ENCODE peak calls at places on chromosomes 2 and 18, in eight cellular contexts. One of them, this sample, is unnamed.

GRCh38 chr2:694174-694573 is 17.0 kb upstream of the TMEM18 start:
- DNase-seq in CD8-positive, alpha-beta memory T cell: no peak
- DNase-seq in NCI-H510A treated with DMSO at 0.1 percent for 48 hours: no peak
- DNase-seq in GM23248: no peak
- DNase-seq in nephron progenitor cell: no peak
- DNase-seq in D341Med: no peak
- DNase-seq in HEK293T: no peak
- DNase-seq in effector CD8-positive, alpha-beta T cell: no peak
- DNase-seq in this sample: no peak

GRCh38 chr2:232349946-232350635 is 28.5 kb upstream of the ALPP start:
- DNase-seq in nephron progenitor cell: no peak
- DNase-seq in GM23248: no peak
- DNase-seq in effector CD8-positive, alpha-beta T cell: no peak
- DNase-seq in D341Med: no peak
- DNase-seq in NCI-H510A treated with DMSO at 0.1 percent for 48 hours: no peak
- DNase-seq in HEK293T: no peak
- DNase-seq in CD8-positive, alpha-beta memory T cell: no peak
- DNase-seq in this sample: no peak

GRCh38 chr2:126796931-126797621 is 101.6 kb upstream of the TEX51 start:
- DNase-seq in HEK293T: no peak
- DNase-seq in GM23248: no peak
- DNase-seq in NCI-H510A treated with DMSO at 0.1 percent for 48 hours: no peak
- DNase-seq in nephron progenitor cell: no peak
- DNase-seq in effector CD8-positive, alpha-beta T cell: no peak
- DNase-seq in CD8-positive, alpha-beta memory T cell: no peak
- DNase-seq in D341Med: no peak
- DNase-seq in this sample: no peak

GRCh38 chr2:16172324-16173175 is 232.2 kb downstream of the MYCN start:
- DNase-seq in GM23248: no peak
- DNase-seq in NCI-H510A treated with DMSO at 0.1 percent for 48 hours: no peak
- DNase-seq in nephron progenitor cell: no peak
- DNase-seq in effector CD8-positive, alpha-beta T cell: no peak
- DNase-seq in HEK293T: no peak
- DNase-seq in D341Med: no peak
- DNase-seq in CD8-positive, alpha-beta memory T cell: no peak
- DNase-seq in this sample: no peak

GRCh38 chr2:229910832-229911412 is 10.9 kb downstream of the TRIP12 start:
- DNase-seq in NCI-H510A treated with DMSO at 0.1 percent for 48 hours: peak; percentile 52
- DNase-seq in D341Med: peak; percentile 33
- DNase-seq in effector CD8-positive, alpha-beta T cell: no peak
- DNase-seq in GM23248: peak; percentile 22
- DNase-seq in nephron progenitor cell: no peak
- DNase-seq in HEK293T: peak; percentile 45
- DNase-seq in CD8-positive, alpha-beta memory T cell: peak; percentile 17
- DNase-seq in this sample: no peak

GRCh38 chr2:37600735-37601134 is 70.7 kb downstream of the CDC42EP3 start:
- DNase-seq in GM23248: no peak
- DNase-seq in HEK293T: no peak
- DNase-seq in CD8-positive, alpha-beta memory T cell: no peak
- DNase-seq in D341Med: no peak
- DNase-seq in effector CD8-positive, alpha-beta T cell: no peak
- DNase-seq in NCI-H510A treated with DMSO at 0.1 percent for 48 hours: no peak
- DNase-seq in nephron progenitor cell: no peak
- DNase-seq in this sample: no peak

GRCh38 chr2:134513468-134513810 is 205.4 kb downstream of the TMEM163 start:
- DNase-seq in D341Med: no peak
- DNase-seq in CD8-positive, alpha-beta memory T cell: no peak
- DNase-seq in NCI-H510A treated with DMSO at 0.1 percent for 48 hours: no peak
- DNase-seq in HEK293T: no peak
- DNase-seq in GM23248: no peak
- DNase-seq in effector CD8-positive, alpha-beta T cell: no peak
- DNase-seq in nephron progenitor cell: no peak
- DNase-seq in this sample: no peak

GRCh38 chr18:9782073-9782857 is 74.2 kb downstream of the RAB31 start:
- DNase-seq in HEK293T: no peak
- DNase-seq in D341Med: no peak
- DNase-seq in effector CD8-positive, alpha-beta T cell: no peak
- DNase-seq in CD8-positive, alpha-beta memory T cell: no peak
- DNase-seq in nephron progenitor cell: no peak
- DNase-seq in NCI-H510A treated with DMSO at 0.1 percent for 48 hours: no peak
- DNase-seq in GM23248: peak; percentile 90
- DNase-seq in this sample: no peak

GRCh38 chr2:25270061-25270460 is 71.7 kb downstream of the DNMT3A start:
- DNase-seq in CD8-positive, alpha-beta memory T cell: no peak
- DNase-seq in D341Med: no peak
- DNase-seq in HEK293T: no peak
- DNase-seq in effector CD8-positive, alpha-beta T cell: no peak
- DNase-seq in nephron progenitor cell: no peak
- DNase-seq in NCI-H510A treated with DMSO at 0.1 percent for 48 hours: no peak
- DNase-seq in GM23248: no peak
- DNase-seq in this sample: no peak

GRCh38 chr2:112725545-112726457 is 5.0 kb downstream of the NT5DC4 start:
- DNase-seq in CD8-positive, alpha-beta memory T cell: no peak
- DNase-seq in effector CD8-positive, alpha-beta T cell: no peak
- DNase-seq in NCI-H510A treated with DMSO at 0.1 percent for 48 hours: no peak
- DNase-seq in HEK293T: no peak
- DNase-seq in nephron progenitor cell: no peak
- DNase-seq in GM23248: no peak
- DNase-seq in D341Med: no peak
- DNase-seq in this sample: peak; percentile 53

GRCh38 chr2:98908909-98909308 is 27.1 kb downstream of the CRACDL start:
- DNase-seq in GM23248: peak; percentile 61
- DNase-seq in NCI-H510A treated with DMSO at 0.1 percent for 48 hours: no peak
- DNase-seq in nephron progenitor cell: no peak
- DNase-seq in effector CD8-positive, alpha-beta T cell: no peak
- DNase-seq in D341Med: no peak
- DNase-seq in CD8-positive, alpha-beta memory T cell: no peak
- DNase-seq in HEK293T: no peak
- DNase-seq in this sample: no peak

GRCh38 chr2:231342111-231342711 is 53.3 kb upstream of the B3GNT7 start:
- DNase-seq in CD8-positive, alpha-beta memory T cell: no peak
- DNase-seq in nephron progenitor cell: no peak
- DNase-seq in effector CD8-positive, alpha-beta T cell: no peak
- DNase-seq in HEK293T: no peak
- DNase-seq in D341Med: no peak
- DNase-seq in NCI-H510A treated with DMSO at 0.1 percent for 48 hours: no peak
- DNase-seq in GM23248: no peak
- DNase-seq in this sample: peak; percentile 71

GRCh38 chr2:60707750-60708371 is 48.2 kb upstream of the PAPOLG start:
- DNase-seq in effector CD8-positive, alpha-beta T cell: no peak
- DNase-seq in GM23248: peak; percentile 70
- DNase-seq in CD8-positive, alpha-beta memory T cell: peak; percentile 29
- DNase-seq in NCI-H510A treated with DMSO at 0.1 percent for 48 hours: peak; percentile 38
- DNase-seq in HEK293T: peak; percentile 44
- DNase-seq in nephron progenitor cell: no peak
- DNase-seq in D341Med: peak; percentile 42
- DNase-seq in this sample: no peak

GRCh38 chr2:121974919-121975654 is 219.6 kb downstream of the TSN start:
- DNase-seq in nephron progenitor cell: peak; percentile 62
- DNase-seq in HEK293T: peak; percentile 71
- DNase-seq in NCI-H510A treated with DMSO at 0.1 percent for 48 hours: peak; percentile 87
- DNase-seq in effector CD8-positive, alpha-beta T cell: peak; percentile 1
- DNase-seq in D341Med: peak; percentile 70
- DNase-seq in GM23248: peak; percentile 85
- DNase-seq in CD8-positive, alpha-beta memory T cell: peak; percentile 53
- DNase-seq in this sample: no peak

GRCh38 chr2:126825306-126825705 is 73.4 kb upstream of the TEX51 start:
- DNase-seq in GM23248: no peak
- DNase-seq in CD8-positive, alpha-beta memory T cell: no peak
- DNase-seq in nephron progenitor cell: no peak
- DNase-seq in effector CD8-positive, alpha-beta T cell: no peak
- DNase-seq in HEK293T: no peak
- DNase-seq in NCI-H510A treated with DMSO at 0.1 percent for 48 hours: no peak
- DNase-seq in D341Med: no peak
- DNase-seq in this sample: no peak

GRCh38 chr2:203400805-203401585 is 72.8 kb downstream of the ABI2 start:
- DNase-seq in NCI-H510A treated with DMSO at 0.1 percent for 48 hours: no peak
- DNase-seq in HEK293T: no peak
- DNase-seq in CD8-positive, alpha-beta memory T cell: no peak
- DNase-seq in nephron progenitor cell: no peak
- DNase-seq in D341Med: no peak
- DNase-seq in effector CD8-positive, alpha-beta T cell: no peak
- DNase-seq in GM23248: peak; percentile 28
- DNase-seq in this sample: no peak

GRCh38 chr2:150168596-150168995 is 318.9 kb downstream of the RND3 start:
- DNase-seq in nephron progenitor cell: no peak
- DNase-seq in CD8-positive, alpha-beta memory T cell: no peak
- DNase-seq in D341Med: no peak
- DNase-seq in effector CD8-positive, alpha-beta T cell: no peak
- DNase-seq in GM23248: peak; percentile 45
- DNase-seq in HEK293T: no peak
- DNase-seq in NCI-H510A treated with DMSO at 0.1 percent for 48 hours: no peak
- DNase-seq in this sample: no peak

GRCh38 chr18:59512025-59512710 is 153.1 kb upstream of the LMAN1 start:
- DNase-seq in effector CD8-positive, alpha-beta T cell: no peak
- DNase-seq in GM23248: no peak
- DNase-seq in nephron progenitor cell: no peak
- DNase-seq in CD8-positive, alpha-beta memory T cell: no peak
- DNase-seq in HEK293T: no peak
- DNase-seq in D341Med: no peak
- DNase-seq in NCI-H510A treated with DMSO at 0.1 percent for 48 hours: no peak
- DNase-seq in this sample: no peak